ENCODE peak calls at places on chromosomes 3 and 15, in eight cellular contexts. One of them, this sample, is unnamed.

GRCh38 chr3:124520970-124521369 is 209.3 kb upstream of the UMPS start:
- DNase-seq in activated naive CD4-positive, alpha-beta T cell treated with anti-CD3 and anti-CD28 coated beads, Interleukin-2, amount 10 ng/mL, durations not matched to agents 7 days and 5 days: no peak
- DNase-seq in tibial artery: no peak
- DNase-seq in amniotic stem cell: no peak
- DNase-seq in head of caudate nucleus: no peak
- DNase-seq in mesendoderm: no peak
- DNase-seq in Peyer's patch: no peak
- DNase-seq in cardiac fibroblast: no peak
- DNase-seq in this sample: peak

GRCh38 chr15:83977992-83978391 is 257.6 kb upstream of the GOLGA6L4 start:
- DNase-seq in cardiac fibroblast: no peak
- DNase-seq in amniotic stem cell: no peak
- DNase-seq in activated naive CD4-positive, alpha-beta T cell treated with anti-CD3 and anti-CD28 coated beads, Interleukin-2, amount 10 ng/mL, durations not matched to agents 7 days and 5 days: no peak
- DNase-seq in Peyer's patch: no peak
- DNase-seq in mesendoderm: no peak
- DNase-seq in head of caudate nucleus: no peak
- DNase-seq in tibial artery: no peak
- DNase-seq in this sample: no peak

GRCh38 chr15:99598296-99598695 is 32.5 kb downstream of the MEF2A start:
- DNase-seq in activated naive CD4-positive, alpha-beta T cell treated with anti-CD3 and anti-CD28 coated beads, Interleukin-2, amount 10 ng/mL, durations not matched to agents 7 days and 5 days: no peak
- DNase-seq in head of caudate nucleus: no peak
- DNase-seq in tibial artery: no peak
- DNase-seq in amniotic stem cell: no peak
- DNase-seq in mesendoderm: no peak
- DNase-seq in Peyer's patch: no peak
- DNase-seq in cardiac fibroblast: no peak
- DNase-seq in this sample: no peak

GRCh38 chr3:46663611-46664135 is 29.8 kb downstream of the ALS2CL start:
- DNase-seq in cardiac fibroblast: peak
- DNase-seq in tibial artery: no peak
- DNase-seq in Peyer's patch: no peak
- DNase-seq in mesendoderm: peak
- DNase-seq in head of caudate nucleus: no peak
- DNase-seq in activated naive CD4-positive, alpha-beta T cell treated with anti-CD3 and anti-CD28 coated beads, Interleukin-2, amount 10 ng/mL, durations not matched to agents 7 days and 5 days: peak
- DNase-seq in amniotic stem cell: no peak
- DNase-seq in this sample: no peak

GRCh38 chr3:138657508-138657907 is 48.9 kb downstream of the FAIM start:
- DNase-seq in tibial artery: no peak
- DNase-seq in cardiac fibroblast: no peak
- DNase-seq in head of caudate nucleus: no peak
- DNase-seq in mesendoderm: no peak
- DNase-seq in amniotic stem cell: no peak
- DNase-seq in Peyer's patch: no peak
- DNase-seq in activated naive CD4-positive, alpha-beta T cell treated with anti-CD3 and anti-CD28 coated beads, Interleukin-2, amount 10 ng/mL, durations not matched to agents 7 days and 5 days: no peak
- DNase-seq in this sample: no peak

GRCh38 chr15:100716456-100717085 is 114.2 kb downstream of the ASB7 start:
- DNase-seq in activated naive CD4-positive, alpha-beta T cell treated with anti-CD3 and anti-CD28 coated beads, Interleukin-2, amount 10 ng/mL, durations not matched to agents 7 days and 5 days: no peak
- DNase-seq in cardiac fibroblast: no peak
- DNase-seq in Peyer's patch: no peak
- DNase-seq in amniotic stem cell: no peak
- DNase-seq in head of caudate nucleus: no peak
- DNase-seq in mesendoderm: no peak
- DNase-seq in tibial artery: no peak
- DNase-seq in this sample: no peak

GRCh38 chr3:140857993-140858392 is 83.6 kb upstream of the SLC25A36 start:
- DNase-seq in cardiac fibroblast: no peak
- DNase-seq in Peyer's patch: no peak
- DNase-seq in amniotic stem cell: no peak
- DNase-seq in tibial artery: no peak
- DNase-seq in activated naive CD4-positive, alpha-beta T cell treated with anti-CD3 and anti-CD28 coated beads, Interleukin-2, amount 10 ng/mL, durations not matched to agents 7 days and 5 days: no peak
- DNase-seq in mesendoderm: no peak
- DNase-seq in head of caudate nucleus: no peak
- DNase-seq in this sample: no peak

GRCh38 chr15:85404156-85404921 is 23.9 kb downstream of the AKAP13 start:
- DNase-seq in head of caudate nucleus: no peak
- DNase-seq in amniotic stem cell: no peak
- DNase-seq in activated naive CD4-positive, alpha-beta T cell treated with anti-CD3 and anti-CD28 coated beads, Interleukin-2, amount 10 ng/mL, durations not matched to agents 7 days and 5 days: no peak
- DNase-seq in Peyer's patch: no peak
- DNase-seq in tibial artery: no peak
- DNase-seq in mesendoderm: peak
- DNase-seq in cardiac fibroblast: no peak
- DNase-seq in this sample: no peak

GRCh38 chr3:134511500-134511899 is 25.6 kb downstream of the CEP63 start:
- DNase-seq in mesendoderm: peak
- DNase-seq in head of caudate nucleus: no peak
- DNase-seq in cardiac fibroblast: no peak
- DNase-seq in tibial artery: no peak
- DNase-seq in amniotic stem cell: no peak
- DNase-seq in activated naive CD4-positive, alpha-beta T cell treated with anti-CD3 and anti-CD28 coated beads, Interleukin-2, amount 10 ng/mL, durations not matched to agents 7 days and 5 days: no peak
- DNase-seq in Peyer's patch: no peak
- DNase-seq in this sample: no peak

GRCh38 chr15:39976291-39977274 is 42.7 kb downstream of the EIF2AK4 start:
- DNase-seq in amniotic stem cell: peak
- DNase-seq in mesendoderm: peak
- DNase-seq in tibial artery: peak
- DNase-seq in Peyer's patch: peak
- DNase-seq in cardiac fibroblast: peak
- DNase-seq in activated naive CD4-positive, alpha-beta T cell treated with anti-CD3 and anti-CD28 coated beads, Interleukin-2, amount 10 ng/mL, durations not matched to agents 7 days and 5 days: no peak
- DNase-seq in head of caudate nucleus: peak
- DNase-seq in this sample: peak

GRCh38 chr15:87547470-87548181 is 708.9 kb downstream of the NTRK3 start:
- DNase-seq in tibial artery: no peak
- DNase-seq in head of caudate nucleus: no peak
- DNase-seq in mesendoderm: no peak
- DNase-seq in cardiac fibroblast: peak
- DNase-seq in Peyer's patch: no peak
- DNase-seq in activated naive CD4-positive, alpha-beta T cell treated with anti-CD3 and anti-CD28 coated beads, Interleukin-2, amount 10 ng/mL, durations not matched to agents 7 days and 5 days: no peak
- DNase-seq in amniotic stem cell: no peak
- DNase-seq in this sample: no peak

GRCh38 chr15:92655178-92655995 is at the start of gene FAM174B:
- DNase-seq in mesendoderm: peak
- DNase-seq in head of caudate nucleus: peak
- DNase-seq in cardiac fibroblast: peak
- DNase-seq in tibial artery: no peak
- DNase-seq in activated naive CD4-positive, alpha-beta T cell treated with anti-CD3 and anti-CD28 coated beads, Interleukin-2, amount 10 ng/mL, durations not matched to agents 7 days and 5 days: peak
- DNase-seq in Peyer's patch: no peak
- DNase-seq in amniotic stem cell: no peak
- DNase-seq in this sample: no peak

GRCh38 chr15:98433856-98434255 is 214.5 kb upstream of the IGF1R start:
- DNase-seq in mesendoderm: no peak
- DNase-seq in tibial artery: no peak
- DNase-seq in head of caudate nucleus: no peak
- DNase-seq in cardiac fibroblast: no peak
- DNase-seq in Peyer's patch: no peak
- DNase-seq in amniotic stem cell: no peak
- DNase-seq in activated naive CD4-positive, alpha-beta T cell treated with anti-CD3 and anti-CD28 coated beads, Interleukin-2, amount 10 ng/mL, durations not matched to agents 7 days and 5 days: no peak
- DNase-seq in this sample: no peak

GRCh38 chr3:126344380-126345041 is 12.7 kb downstream of the KLF15 start:
- DNase-seq in tibial artery: peak
- DNase-seq in cardiac fibroblast: no peak
- DNase-seq in amniotic stem cell: no peak
- DNase-seq in Peyer's patch: no peak
- DNase-seq in activated naive CD4-positive, alpha-beta T cell treated with anti-CD3 and anti-CD28 coated beads, Interleukin-2, amount 10 ng/mL, durations not matched to agents 7 days and 5 days: no peak
- DNase-seq in mesendoderm: no peak
- DNase-seq in head of caudate nucleus: peak
- DNase-seq in this sample: no peak

GRCh38 chr3:147411777-147412176 is 2.6 kb downstream of the ZIC1 start:
- DNase-seq in cardiac fibroblast: no peak
- DNase-seq in amniotic stem cell: no peak
- DNase-seq in head of caudate nucleus: no peak
- DNase-seq in mesendoderm: peak
- DNase-seq in activated naive CD4-positive, alpha-beta T cell treated with anti-CD3 and anti-CD28 coated beads, Interleukin-2, amount 10 ng/mL, durations not matched to agents 7 days and 5 days: no peak
- DNase-seq in Peyer's patch: no peak
- DNase-seq in tibial artery: no peak
- DNase-seq in this sample: no peak

GRCh38 chr15:70504305-70504951 is 258.9 kb downstream of the UACA start:
- DNase-seq in mesendoderm: peak
- DNase-seq in tibial artery: peak
- DNase-seq in activated naive CD4-positive, alpha-beta T cell treated with anti-CD3 and anti-CD28 coated beads, Interleukin-2, amount 10 ng/mL, durations not matched to agents 7 days and 5 days: peak
- DNase-seq in cardiac fibroblast: peak
- DNase-seq in Peyer's patch: peak
- DNase-seq in amniotic stem cell: no peak
- DNase-seq in head of caudate nucleus: peak
- DNase-seq in this sample: no peak

GRCh38 chr15:51561271-51561670 is 61.3 kb downstream of the DMXL2 start:
- DNase-seq in amniotic stem cell: no peak
- DNase-seq in cardiac fibroblast: no peak
- DNase-seq in mesendoderm: peak
- DNase-seq in head of caudate nucleus: no peak
- DNase-seq in Peyer's patch: no peak
- DNase-seq in activated naive CD4-positive, alpha-beta T cell treated with anti-CD3 and anti-CD28 coated beads, Interleukin-2, amount 10 ng/mL, durations not matched to agents 7 days and 5 days: no peak
- DNase-seq in tibial artery: no peak
- DNase-seq in this sample: no peak

GRCh38 chr15:89479173-89479572 is 17.2 kb downstream of the RHCG start:
- DNase-seq in tibial artery: no peak
- DNase-seq in Peyer's patch: no peak
- DNase-seq in head of caudate nucleus: no peak
- DNase-seq in amniotic stem cell: no peak
- DNase-seq in activated naive CD4-positive, alpha-beta T cell treated with anti-CD3 and anti-CD28 coated beads, Interleukin-2, amount 10 ng/mL, durations not matched to agents 7 days and 5 days: no peak
- DNase-seq in mesendoderm: no peak
- DNase-seq in cardiac fibroblast: no peak
- DNase-seq in this sample: no peak

GRCh38 chr3:99879275-99879674 is 61.6 kb downstream of the CMSS1 start:
- DNase-seq in cardiac fibroblast: no peak
- DNase-seq in head of caudate nucleus: no peak
- DNase-seq in Peyer's patch: no peak
- DNase-seq in tibial artery: no peak
- DNase-seq in activated naive CD4-positive, alpha-beta T cell treated with anti-CD3 and anti-CD28 coated beads, Interleukin-2, amount 10 ng/mL, durations not matched to agents 7 days and 5 days: no peak
- DNase-seq in amniotic stem cell: no peak
- DNase-seq in mesendoderm: no peak
- DNase-seq in this sample: no peak

GRCh38 chr3:190101320-190102117 is 19.2 kb downstream of the P3H2 start:
- DNase-seq in tibial artery: no peak
- DNase-seq in head of caudate nucleus: no peak
- DNase-seq in activated naive CD4-positive, alpha-beta T cell treated with anti-CD3 and anti-CD28 coated beads, Interleukin-2, amount 10 ng/mL, durations not matched to agents 7 days and 5 days: no peak
- DNase-seq in amniotic stem cell: no peak
- DNase-seq in Peyer's patch: no peak
- DNase-seq in mesendoderm: no peak
- DNase-seq in cardiac fibroblast: peak
- DNase-seq in this sample: no peak

GRCh38 chr15:58362262-58362922 is 69.4 kb upstream of the LIPC start:
- DNase-seq in cardiac fibroblast: no peak
- DNase-seq in mesendoderm: no peak
- DNase-seq in tibial artery: no peak
- DNase-seq in Peyer's patch: no peak
- DNase-seq in head of caudate nucleus: no peak
- DNase-seq in activated naive CD4-positive, alpha-beta T cell treated with anti-CD3 and anti-CD28 coated beads, Interleukin-2, amount 10 ng/mL, durations not matched to agents 7 days and 5 days: no peak
- DNase-seq in amniotic stem cell: no peak
- DNase-seq in this sample: no peak

GRCh38 chr3:155231792-155232191 is 61.7 kb downstream of the STRIT1 start:
- DNase-seq in Peyer's patch: no peak
- DNase-seq in tibial artery: no peak
- DNase-seq in head of caudate nucleus: no peak
- DNase-seq in activated naive CD4-positive, alpha-beta T cell treated with anti-CD3 and anti-CD28 coated beads, Interleukin-2, amount 10 ng/mL, durations not matched to agents 7 days and 5 days: no peak
- DNase-seq in amniotic stem cell: no peak
- DNase-seq in mesendoderm: no peak
- DNase-seq in cardiac fibroblast: no peak
- DNase-seq in this sample: no peak

GRCh38 chr3:167908745-167909442 is 173.4 kb downstream of the SERPINI1 start:
- DNase-seq in mesendoderm: no peak
- DNase-seq in activated naive CD4-positive, alpha-beta T cell treated with anti-CD3 and anti-CD28 coated beads, Interleukin-2, amount 10 ng/mL, durations not matched to agents 7 days and 5 days: no peak
- DNase-seq in cardiac fibroblast: no peak
- DNase-seq in tibial artery: no peak
- DNase-seq in Peyer's patch: no peak
- DNase-seq in head of caudate nucleus: no peak
- DNase-seq in amniotic stem cell: no peak
- DNase-seq in this sample: no peak

GRCh38 chr3:127493924-127494646 is 96.4 kb downstream of the TPRA1 start:
- DNase-seq in cardiac fibroblast: no peak
- DNase-seq in Peyer's patch: no peak
- DNase-seq in amniotic stem cell: no peak
- DNase-seq in tibial artery: no peak
- DNase-seq in activated naive CD4-positive, alpha-beta T cell treated with anti-CD3 and anti-CD28 coated beads, Interleukin-2, amount 10 ng/mL, durations not matched to agents 7 days and 5 days: no peak
- DNase-seq in head of caudate nucleus: no peak
- DNase-seq in mesendoderm: no peak
- DNase-seq in this sample: no peak

GRCh38 chr3:99562138-99562537 is 76.3 kb upstream of the COL8A1 start:
- DNase-seq in Peyer's patch: no peak
- DNase-seq in activated naive CD4-positive, alpha-beta T cell treated with anti-CD3 and anti-CD28 coated beads, Interleukin-2, amount 10 ng/mL, durations not matched to agents 7 days and 5 days: no peak
- DNase-seq in tibial artery: no peak
- DNase-seq in cardiac fibroblast: peak
- DNase-seq in amniotic stem cell: no peak
- DNase-seq in mesendoderm: peak
- DNase-seq in head of caudate nucleus: no peak
- DNase-seq in this sample: no peak

GRCh38 chr3:138434276-138434874 is at the start of gene ESYT3:
- DNase-seq in mesendoderm: peak
- DNase-seq in head of caudate nucleus: peak
- DNase-seq in amniotic stem cell: peak
- DNase-seq in activated naive CD4-positive, alpha-beta T cell treated with anti-CD3 and anti-CD28 coated beads, Interleukin-2, amount 10 ng/mL, durations not matched to agents 7 days and 5 days: peak
- DNase-seq in Peyer's patch: no peak
- DNase-seq in tibial artery: peak
- DNase-seq in cardiac fibroblast: peak
- DNase-seq in this sample: peak

GRCh38 chr3:176906046-176906905 is 291.0 kb downstream of the TBL1XR1 start:
- DNase-seq in amniotic stem cell: peak
- DNase-seq in cardiac fibroblast: peak
- DNase-seq in mesendoderm: no peak
- DNase-seq in tibial artery: no peak
- DNase-seq in Peyer's patch: no peak
- DNase-seq in activated naive CD4-positive, alpha-beta T cell treated with anti-CD3 and anti-CD28 coated beads, Interleukin-2, amount 10 ng/mL, durations not matched to agents 7 days and 5 days: no peak
- DNase-seq in head of caudate nucleus: no peak
- DNase-seq in this sample: peak

GRCh38 chr3:15665510-15666150 is 64.1 kb downstream of the BTD start:
- DNase-seq in Peyer's patch: no peak
- DNase-seq in tibial artery: no peak
- DNase-seq in head of caudate nucleus: no peak
- DNase-seq in amniotic stem cell: no peak
- DNase-seq in activated naive CD4-positive, alpha-beta T cell treated with anti-CD3 and anti-CD28 coated beads, Interleukin-2, amount 10 ng/mL, durations not matched to agents 7 days and 5 days: no peak
- DNase-seq in cardiac fibroblast: no peak
- DNase-seq in mesendoderm: no peak
- DNase-seq in this sample: no peak

GRCh38 chr3:120601554-120601953 is 5.4 kb downstream of the NDUFB4 start:
- DNase-seq in amniotic stem cell: no peak
- DNase-seq in Peyer's patch: no peak
- DNase-seq in head of caudate nucleus: no peak
- DNase-seq in tibial artery: no peak
- DNase-seq in mesendoderm: no peak
- DNase-seq in cardiac fibroblast: no peak
- DNase-seq in activated naive CD4-positive, alpha-beta T cell treated with anti-CD3 and anti-CD28 coated beads, Interleukin-2, amount 10 ng/mL, durations not matched to agents 7 days and 5 days: no peak
- DNase-seq in this sample: no peak

This sample was measured in HepG2.